ENCODE peak calls at places on chromosome 14, in ten cellular contexts. P, I, Q, G, W, D, A, T, H and K are unnamed samples. For H3K27me3 and H3K36me3, the result is how much of the 10 kb centered on the place peaks cover.

GRCh38 chr14:58912287-58912686 is 274.5 kb downstream of the DACT1 start:
- DNase-seq in P (no peak), I (no peak), Q (no peak), G (no peak), W (no peak), D (peak), A (no peak), T (no peak), H (no peak), K (no peak)

GRCh38 chr14:64569108-64570045 is 19.6 kb downstream of the PPP1R36 start:
- DNase-seq in P (peak), I (peak), Q (peak), G (peak), W (peak), D (peak), A (no peak), T (peak), H (peak), K (no peak)

GRCh38 chr14:21269252-21270046 is at the start of gene HNRNPC:
- DNase-seq in P (peak), I (peak), Q (peak), G (peak), W (peak), D (peak), A (peak), T (peak), H (peak), K (peak)

GRCh38 chr14:34930591-34931069 is 52.2 kb upstream of the SRP54 start:
- DNase-seq in P (no peak), I (no peak), Q (no peak), G (no peak), W (no peak), D (no peak), A (no peak), T (no peak), H (no peak), K (no peak)

GRCh38 chr14:99157676-99158075 is 114.3 kb downstream of the BCL11B start:
- DNase-seq in P (peak), I (no peak), Q (no peak), G (peak), W (no peak), D (no peak), A (no peak), T (no peak), H (no peak), K (no peak)

GRCh38 chr14:20671597-20672283 is 12.6 kb upstream of the RNASE4 start:
- DNase-seq in P (no peak), I (no peak), Q (no peak), G (no peak), W (no peak), D (peak), A (no peak), T (no peak), H (no peak), K (no peak)

GRCh38 chr14:103552011-103552797 is 10.3 kb downstream of the BAG5 start:
- DNase-seq in P (peak), I (no peak), Q (no peak), G (no peak), W (no peak), D (peak), A (no peak), T (no peak), H (no peak), K (peak)

GRCh38 chr14:38623661-38624060 is 367.8 kb upstream of the CLEC14A start:
- DNase-seq in P (no peak), I (no peak), Q (no peak), G (no peak), W (no peak), D (no peak), A (no peak), T (no peak), H (no peak), K (no peak)

GRCh38 chr14:25049127-25049558 is 804 bp downstream of the STXBP6 start:
- DNase-seq in P (no peak), I (peak), Q (peak), G (no peak), W (peak), D (no peak), A (peak), T (peak), H (peak), K (no peak)

GRCh38 chr14:104598461-104599273 is 5.9 kb downstream of the TMEM179 start:
- DNase-seq in P (no peak), I (no peak), Q (no peak), G (no peak), W (no peak), D (no peak), A (no peak), T (no peak), H (no peak), K (peak)

GRCh38 chr14:68787235-68787727 is 5.6 kb downstream of the ZFP36L1 start:
- DNase-seq in P (no peak), I (peak), Q (peak), G (peak), W (peak), D (peak), A (peak), T (peak), H (peak), K (peak)

GRCh38 chr14:54221432-54221803 is 175.4 kb upstream of the CDKN3 start:
- DNase-seq in P (no peak), I (no peak), Q (no peak), G (no peak), W (no peak), D (no peak), A (no peak), T (no peak), H (no peak), K (no peak)

GRCh38 chr14:73718742-73719251 is 4.6 kb upstream of the PNMA1 start:
- DNase-seq in P (no peak), I (no peak), Q (peak), G (no peak), W (no peak), D (no peak), A (no peak), T (no peak), H (no peak), K (peak)

GRCh38 chr14:72075649-72076334 is 143.6 kb downstream of the RGS6 start:
- DNase-seq in P (no peak), I (no peak), Q (peak), G (no peak), W (no peak), D (no peak), A (no peak), T (no peak), H (no peak), K (peak)

GRCh38 chr14:52076334-52076733 is 7.5 kb upstream of the NID2 start:
- DNase-seq in P (no peak), I (no peak), Q (no peak), G (no peak), W (no peak), D (no peak), A (no peak), T (no peak), H (peak), K (no peak)

GRCh38 chr14:99258341-99258781 is 13.6 kb downstream of the BCL11B start:
- DNase-seq in P (no peak), I (no peak), Q (peak), G (no peak), W (no peak), D (no peak), A (no peak), T (no peak), H (no peak), K (peak)

GRCh38 chr14:94631536-94632304 is 19.5 kb downstream of the SERPINA3 start:
- DNase-seq in P (no peak), I (no peak), Q (no peak), G (no peak), W (no peak), D (no peak), A (no peak), T (no peak), H (no peak), K (no peak)

GRCh38 chr14:39175445-39176262 is 600 bp downstream of the PNN start:
- DNase-seq in P (no peak), I (no peak), Q (peak), G (no peak), W (no peak), D (peak), A (peak), T (peak), H (no peak), K (peak)

GRCh38 chr14:34843011-34843554 is 32.1 kb downstream of the BAZ1A start:
- DNase-seq in P (no peak), I (no peak), Q (no peak), G (no peak), W (no peak), D (peak), A (no peak), T (no peak), H (peak), K (peak)

GRCh38 chr14:96120941-96121340 is 81.8 kb downstream of the C14orf132 start:
- DNase-seq in P (no peak), I (no peak), Q (no peak), G (no peak), W (no peak), D (no peak), A (no peak), T (no peak), H (no peak), K (no peak)
- H3K4me3 ChIP-seq in P (no peak), I (no peak), Q (no peak), G (no peak), W (no peak), D (no peak), A (no peak), T (no peak), H (no peak), K (no peak)

GRCh38 chr14:60637138-60637489 is 12.2 kb downstream of the SIX1 start:
- DNase-seq in P (no peak), I (no peak), Q (no peak), G (no peak), W (no peak), D (no peak), A (no peak), T (no peak), H (no peak), K (no peak)
- H3K27me3 ChIP-seq in P (under half), I (under half), Q (half or more), G (half or more), W (half or more), D (under half), A (half or more), T (half or more), H (under half), K (half or more)

DNA sequence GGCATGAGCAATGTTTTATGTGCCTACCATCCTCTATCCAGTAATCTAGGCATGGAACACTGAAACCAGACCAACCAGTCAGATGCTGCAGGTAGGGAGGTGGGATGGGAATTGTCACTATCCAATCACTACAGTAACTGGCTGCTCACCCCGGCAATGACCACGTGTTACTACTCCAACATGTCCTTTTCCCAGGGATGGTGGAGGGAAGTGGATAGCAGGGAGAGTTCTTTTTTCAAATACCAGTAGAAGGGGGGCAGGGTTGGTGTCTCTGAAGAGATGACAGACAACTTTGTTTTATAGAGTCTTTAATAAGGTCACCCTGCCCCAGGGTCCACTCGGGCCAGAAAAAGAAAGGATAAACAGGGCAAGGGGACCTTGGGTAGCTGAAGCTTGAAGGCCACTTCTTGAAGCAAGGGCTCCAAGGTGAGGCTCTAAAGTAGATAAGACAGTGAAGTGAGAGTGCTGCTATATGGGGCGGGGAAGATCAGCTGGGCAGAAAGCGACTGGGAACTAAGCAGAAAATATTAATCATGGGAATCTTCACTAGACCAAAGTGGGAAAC is 14.7 kb upstream of the CDH24 start:
- DNase-seq in P (no peak), I (no peak), Q (peak), G (no peak), W (no peak), D (peak), A (peak), T (peak), H (no peak), K (peak)
- H3K36me3 ChIP-seq in P (half or more), I (under half), Q (under half), G (half or more), W (under half), D (under half), A (under half), T (under half), H (under half), K (under half)

GRCh38 chr14:36047912-36048311 is 128.6 kb downstream of the PTCSC3 start:
- DNase-seq in P (no peak), I (no peak), Q (no peak), G (no peak), W (no peak), D (no peak), A (no peak), T (no peak), H (no peak), K (no peak)
- H3K4me3 ChIP-seq in P (no peak), I (no peak), Q (no peak), G (no peak), W (no peak), D (no peak), A (no peak), T (no peak), H (no peak), K (no peak)

DNA sequence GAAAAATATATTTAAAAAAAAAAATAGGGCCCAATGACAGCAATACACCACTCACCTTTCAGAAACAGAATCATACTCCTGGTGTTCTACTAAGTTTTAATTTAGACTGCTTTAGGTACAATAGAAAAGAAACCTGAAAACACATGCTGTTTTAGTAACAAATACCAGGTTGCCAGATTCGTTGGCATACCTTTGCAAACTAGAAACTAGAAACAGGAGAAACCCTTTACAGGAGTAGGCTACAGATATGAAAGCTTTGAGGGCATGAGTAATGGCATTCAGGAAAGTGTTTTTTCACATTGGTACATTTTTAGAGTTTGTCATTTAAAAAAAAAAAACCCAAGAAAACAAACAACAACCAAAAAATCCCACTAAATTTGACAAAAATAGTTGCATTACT is 4.1 kb downstream of the SIX1 start:
- DNase-seq in P (no peak), I (no peak), Q (no peak), G (no peak), W (no peak), D (peak), A (no peak), T (no peak), H (no peak), K (no peak)
- H3K27me3 ChIP-seq in P (half or more), I (half or more), Q (half or more), G (half or more), W (half or more), D (under half), A (half or more), T (half or more), H (half or more), K (half or more)

GRCh38 chr14:30558675-30559555 is at the start of gene G2E3:
- DNase-seq in P (peak), I (peak), Q (peak), G (peak), W (peak), D (peak), A (peak), T (peak), H (peak), K (peak)

GRCh38 chr14:30558362-30558674 is 640 bp upstream of the G2E3 start:
- DNase-seq in P (no peak), I (no peak), Q (no peak), G (no peak), W (no peak), D (no peak), A (no peak), T (no peak), H (no peak), K (no peak)

GRCh38 chr14:30560581-30560980 is 1.6 kb downstream of the G2E3 start:
- DNase-seq in P (no peak), I (no peak), Q (no peak), G (no peak), W (no peak), D (no peak), A (no peak), T (no peak), H (no peak), K (no peak)

GRCh38 chr14:30564235-30564867 is 5.4 kb downstream of the G2E3 start:
- DNase-seq in P (no peak), I (no peak), Q (no peak), G (no peak), W (no peak), D (no peak), A (no peak), T (no peak), H (no peak), K (no peak)

DNA sequence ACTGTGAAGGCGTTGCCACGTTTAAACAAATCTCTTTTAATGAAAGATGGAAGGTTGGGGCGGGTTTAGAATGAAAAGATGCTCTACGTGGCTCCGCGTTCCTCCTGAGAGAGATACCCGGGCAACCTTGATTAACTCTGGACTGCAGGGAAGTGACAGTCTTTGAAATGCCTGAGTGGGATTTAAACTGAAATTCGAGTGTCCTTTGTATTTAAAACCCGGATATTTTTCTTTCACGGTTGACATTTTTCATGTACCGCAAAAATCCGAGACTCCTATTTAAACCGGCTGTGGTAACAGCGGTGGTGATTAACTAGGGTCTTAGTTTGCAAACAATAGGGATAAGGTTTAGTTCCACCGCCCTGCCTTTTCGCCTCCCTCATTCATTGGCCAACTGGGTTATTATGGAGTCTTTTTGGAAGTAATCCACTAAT is 697 bp downstream of the G2E3 start:
- DNase-seq in P (no peak), I (no peak), Q (peak), G (no peak), W (no peak), D (peak), A (no peak), T (peak), H (peak), K (peak)
- H3K36me3 ChIP-seq in P (under half), I (under half), Q (under half), G (under half), W (under half), D (under half), A (under half), T (under half), H (under half), K (under half)